ENCODE peak calls at places on chromosomes 4 and X, in six cellular contexts. One of them, this sample, is unnamed.

GRCh38 chr4:176635372-176636261 is 157.1 kb downstream of the VEGFC start:
- DNase-seq in stomach: no peak
- DNase-seq in transverse colon: no peak
- DNase-seq in K562: no peak
- DNase-seq in uterus: no peak
- DNase-seq in GM12891: no peak
- DNase-seq in this sample: no peak

GRCh38 chr4:38333219-38333618 is 330.8 kb upstream of the KLF3 start:
- DNase-seq in GM12891: no peak
- DNase-seq in stomach: no peak
- DNase-seq in K562: no peak
- DNase-seq in uterus: no peak
- DNase-seq in transverse colon: no peak
- DNase-seq in this sample: no peak

GRCh38 chrX:31819455-31819854 is 747.6 kb upstream of the FTHL17 start:
- DNase-seq in transverse colon: no peak
- DNase-seq in uterus: no peak
- DNase-seq in GM12891: no peak
- DNase-seq in K562: no peak
- DNase-seq in stomach: no peak
- DNase-seq in this sample: peak; percentile 9

GRCh38 chr4:155434904-155435303 is 58.1 kb upstream of the MAP9 start:
- DNase-seq in transverse colon: no peak
- DNase-seq in stomach: no peak
- DNase-seq in uterus: no peak
- DNase-seq in GM12891: no peak
- DNase-seq in K562: no peak
- DNase-seq in this sample: no peak

GRCh38 chr4:124810814-124811213 is 98.3 kb upstream of the ANKRD50 start:
- DNase-seq in transverse colon: no peak
- DNase-seq in GM12891: no peak
- DNase-seq in uterus: no peak
- DNase-seq in stomach: no peak
- DNase-seq in K562: no peak
- DNase-seq in this sample: no peak

GRCh38 chr4:41750624-41751324 is 2.2 kb upstream of the PHOX2B start:
- DNase-seq in GM12891: no peak
- DNase-seq in K562: no peak
- DNase-seq in uterus: no peak
- DNase-seq in stomach: no peak
- DNase-seq in transverse colon: no peak
- DNase-seq in this sample: no peak

GRCh38 chr4:78032446-78032845 is 24.7 kb upstream of the FRAS1 start:
- DNase-seq in transverse colon: no peak
- DNase-seq in stomach: no peak
- DNase-seq in uterus: no peak
- DNase-seq in GM12891: no peak
- DNase-seq in K562: no peak
- DNase-seq in this sample: no peak

GRCh38 chr4:107823870-107824366 is 814 bp upstream of the SGMS2 start:
- DNase-seq in K562: no peak
- DNase-seq in uterus: no peak
- DNase-seq in transverse colon: no peak
- DNase-seq in stomach: no peak
- DNase-seq in GM12891: no peak
- DNase-seq in this sample: no peak

GRCh38 chrX:111282991-111283390 is 12.7 kb upstream of the CAPN6 start:
- DNase-seq in stomach: no peak
- DNase-seq in GM12891: no peak
- DNase-seq in transverse colon: no peak
- DNase-seq in K562: no peak
- DNase-seq in uterus: no peak
- DNase-seq in this sample: no peak

GRCh38 chrX:52933213-52933612 is 25.1 kb downstream of the FAM156A start:
- DNase-seq in transverse colon: no peak
- DNase-seq in GM12891: no peak
- DNase-seq in uterus: no peak
- DNase-seq in stomach: no peak
- DNase-seq in K562: no peak
- DNase-seq in this sample: no peak

GRCh38 chrX:52933976-52934703 is 24.2 kb downstream of the FAM156A start:
- DNase-seq in uterus: no peak
- DNase-seq in transverse colon: no peak
- DNase-seq in GM12891: no peak
- DNase-seq in K562: no peak
- DNase-seq in stomach: no peak
- DNase-seq in this sample: no peak

DNA sequence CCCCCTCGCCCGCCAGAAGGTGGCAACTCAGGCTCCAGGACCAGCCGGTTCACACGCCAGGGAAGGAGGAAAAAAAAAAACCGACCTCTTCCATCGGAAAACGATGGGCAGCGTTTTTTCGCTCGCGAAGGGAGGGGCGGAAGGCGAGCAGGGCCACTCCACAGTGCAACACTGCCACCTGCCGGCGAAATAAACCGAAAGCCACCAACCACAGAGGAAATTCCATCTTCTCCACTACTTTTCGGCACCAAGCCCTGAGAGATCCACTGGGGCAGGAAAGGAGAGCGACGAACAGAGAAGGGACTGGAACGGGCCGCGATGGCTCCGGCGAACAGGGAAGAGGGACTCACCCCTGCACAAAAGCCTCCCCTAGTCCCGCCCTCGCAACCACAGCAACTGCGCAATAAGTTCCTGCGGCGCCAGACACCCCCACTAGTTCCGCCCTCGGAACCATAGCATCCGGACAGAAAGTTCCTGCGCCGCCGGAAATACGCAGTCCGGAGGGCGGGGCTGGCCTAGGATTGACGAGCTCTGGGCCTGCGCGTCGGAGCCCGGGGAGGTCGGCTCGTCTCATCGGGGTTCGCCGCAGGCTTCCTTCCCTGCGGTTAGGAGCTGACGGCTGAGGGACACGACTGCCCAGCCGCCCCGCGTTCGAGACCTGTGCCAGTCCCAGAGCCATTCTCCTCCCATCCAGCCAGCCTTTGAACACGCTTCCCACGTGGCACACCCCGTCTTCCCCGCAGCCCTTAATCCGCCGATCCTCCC is 23.4 kb downstream of the FAM156A start:
- DNase-seq in uterus: peak; percentile 96
- DNase-seq in transverse colon: peak; percentile 97
- DNase-seq in stomach: peak; percentile 96
- DNase-seq in GM12891: peak; percentile 63
- DNase-seq in K562: peak; percentile 91
- DNase-seq in this sample: peak; percentile 99
- TF ChIP-seq POLR2A in uterus: peak; percentile 61
- TF ChIP-seq POLR2A in transverse colon: peak; percentile 76
- TF ChIP-seq POLR2A in stomach: peak; percentile 65
- TF ChIP-seq POLR2A in GM12891: peak; percentile 71
- TF ChIP-seq POLR2A in K562: peak; percentile 83
- TF ChIP-seq POLR2A in this sample: peak; percentile 54

DNA sequence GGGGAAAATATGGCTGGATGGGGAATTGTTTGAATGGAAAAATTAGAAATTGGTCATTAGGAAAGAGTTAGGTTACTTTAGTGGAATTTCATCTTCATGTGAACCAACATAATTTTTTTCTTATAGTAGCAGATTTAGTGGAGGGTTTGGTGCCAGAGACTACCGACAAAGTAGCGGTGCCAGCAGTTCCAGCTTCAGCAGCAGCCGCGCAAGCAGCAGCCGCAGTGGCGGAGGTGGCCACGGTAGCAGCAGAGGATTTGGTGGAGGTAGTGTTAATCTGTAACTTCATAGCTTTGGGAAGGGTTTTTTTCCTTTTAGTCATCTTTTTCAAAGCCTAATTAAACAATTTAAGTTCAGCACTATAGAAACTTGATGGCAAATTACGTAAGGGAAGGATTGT is 13.2 kb downstream of the DDX3X start:
- DNase-seq in uterus: no peak
- DNase-seq in GM12891: no peak
- DNase-seq in transverse colon: no peak
- DNase-seq in stomach: no peak
- DNase-seq in K562: no peak
- DNase-seq in this sample: no peak
- TF ChIP-seq POLR2A in uterus: no peak
- TF ChIP-seq POLR2A in GM12891: no peak
- TF ChIP-seq POLR2A in transverse colon: no peak
- TF ChIP-seq POLR2A in stomach: no peak
- TF ChIP-seq POLR2A in K562: no peak
- TF ChIP-seq POLR2A in this sample: no peak

GRCh38 chrX:103376979-103377324 is 614 bp downstream of the BEX3 start:
- DNase-seq in GM12891: no peak
- DNase-seq in K562: no peak
- DNase-seq in transverse colon: no peak
- DNase-seq in stomach: no peak
- DNase-seq in uterus: no peak
- DNase-seq in this sample: peak; percentile 44

GRCh38 chrX:103373581-103373980 is 2.8 kb upstream of the BEX3 start:
- DNase-seq in stomach: no peak
- DNase-seq in uterus: no peak
- DNase-seq in GM12891: no peak
- DNase-seq in K562: no peak
- DNase-seq in transverse colon: no peak
- DNase-seq in this sample: no peak

GRCh38 chrX:103378990-103379389 is 2.7 kb downstream of the BEX3 start:
- DNase-seq in stomach: no peak
- DNase-seq in uterus: no peak
- DNase-seq in K562: no peak
- DNase-seq in GM12891: no peak
- DNase-seq in transverse colon: no peak
- DNase-seq in this sample: no peak

GRCh38 chrX:103372886-103373285 is 3.5 kb upstream of the BEX3 start:
- DNase-seq in uterus: no peak
- DNase-seq in K562: no peak
- DNase-seq in stomach: no peak
- DNase-seq in GM12891: no peak
- DNase-seq in transverse colon: no peak
- DNase-seq in this sample: no peak

GRCh38 chrX:103376118-103376978 is at the start of gene BEX3:
- DNase-seq in K562: no peak
- DNase-seq in GM12891: no peak
- DNase-seq in uterus: peak; percentile 47
- DNase-seq in stomach: peak; percentile 66
- DNase-seq in transverse colon: peak; percentile 47
- DNase-seq in this sample: peak; percentile 79
- TF ChIP-seq POLR2A in K562: no peak
- TF ChIP-seq POLR2A in GM12891: no peak
- TF ChIP-seq POLR2A in uterus: peak; percentile 29
- TF ChIP-seq POLR2A in stomach: no peak
- TF ChIP-seq POLR2A in transverse colon: peak; percentile 54
- TF ChIP-seq POLR2A in this sample: peak; percentile 66

GRCh38 chr4:88818650-88819470 is 121.2 kb upstream of the NAP1L5 start:
- DNase-seq in GM12891: no peak
- DNase-seq in uterus: peak; percentile 41
- DNase-seq in K562: peak; percentile 47
- DNase-seq in transverse colon: peak; percentile 71
- DNase-seq in stomach: peak; percentile 57
- DNase-seq in this sample: peak; percentile 58

GRCh38 chr4:88827442-88827841 is 129.8 kb upstream of the NAP1L5 start:
- DNase-seq in uterus: no peak
- DNase-seq in stomach: no peak
- DNase-seq in GM12891: no peak
- DNase-seq in transverse colon: no peak
- DNase-seq in K562: no peak
- DNase-seq in this sample: no peak

GRCh38 chr4:88822034-88822433 is 124.4 kb upstream of the NAP1L5 start:
- DNase-seq in K562: no peak
- DNase-seq in uterus: no peak
- DNase-seq in transverse colon: no peak
- DNase-seq in GM12891: no peak
- DNase-seq in stomach: no peak
- DNase-seq in this sample: no peak

GRCh38 chr4:88820723-88821368 is 123.2 kb upstream of the NAP1L5 start:
- DNase-seq in uterus: no peak
- DNase-seq in stomach: no peak
- DNase-seq in GM12891: no peak
- DNase-seq in transverse colon: no peak
- DNase-seq in K562: no peak
- DNase-seq in this sample: no peak

GRCh38 chr4:88823058-88823919 is 125.7 kb upstream of the NAP1L5 start:
- DNase-seq in transverse colon: peak; percentile 90
- DNase-seq in uterus: peak; percentile 86
- DNase-seq in K562: peak; percentile 92
- DNase-seq in stomach: peak; percentile 89
- DNase-seq in GM12891: no peak
- DNase-seq in this sample: peak; percentile 93
- TF ChIP-seq POLR2A in transverse colon: peak; percentile 94
- TF ChIP-seq POLR2A in uterus: peak; percentile 58
- TF ChIP-seq POLR2A in K562: peak; percentile 59
- TF ChIP-seq POLR2A in stomach: peak; percentile 43
- TF ChIP-seq POLR2A in GM12891: no peak
- TF ChIP-seq POLR2A in this sample: peak; percentile 57

DNA sequence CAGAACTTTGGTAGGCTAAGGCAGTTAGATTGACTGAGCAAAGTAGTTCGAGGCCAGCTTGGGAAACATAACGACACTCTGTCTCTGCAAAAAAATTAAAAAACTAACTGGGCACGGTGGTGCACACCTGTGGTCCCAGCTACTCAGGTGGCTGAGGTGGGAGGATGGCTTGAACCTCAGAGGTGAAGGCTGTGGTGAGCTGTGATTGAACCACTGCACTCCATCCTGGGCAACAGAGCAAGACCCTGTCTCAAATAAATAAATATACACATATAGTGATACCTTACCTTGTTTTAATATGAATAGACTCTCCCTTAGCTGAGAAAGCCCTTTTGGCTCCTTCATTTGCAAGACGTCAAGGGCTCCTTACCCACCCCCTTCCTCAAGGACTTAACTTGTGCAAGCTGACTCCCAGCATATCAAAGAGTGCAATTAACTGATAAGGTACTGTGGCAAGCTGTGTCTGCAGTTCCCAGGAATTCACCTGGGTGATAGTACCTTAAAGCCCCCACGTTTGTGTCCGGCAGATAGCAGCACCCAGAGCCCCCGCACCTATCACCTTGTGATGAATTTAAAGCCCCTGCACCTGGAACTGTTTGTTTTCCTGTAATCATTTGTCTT is 655.6 kb upstream of the GALNTL6 start:
- DNase-seq in stomach: no peak
- DNase-seq in uterus: no peak
- DNase-seq in transverse colon: no peak
- DNase-seq in K562: peak; percentile 4
- DNase-seq in GM12891: no peak
- DNase-seq in this sample: no peak
- TF ChIP-seq POLR2A in stomach: no peak
- TF ChIP-seq POLR2A in uterus: no peak
- TF ChIP-seq POLR2A in transverse colon: no peak
- TF ChIP-seq POLR2A in K562: no peak
- TF ChIP-seq POLR2A in GM12891: no peak
- TF ChIP-seq POLR2A in this sample: no peak

This sample was measured in ovary.